ENCODE peak calls at places on chromosomes 1 and 21, in seven cellular contexts. W is AG10803, Q is colonic mucosa, M is astrocyte of the spinal cord, A is foreskin fibroblast, Z is dorsolateral prefrontal cortex, H is stomach. G is an unnamed sample.

GRCh38 chr1:184189361-184189760 is 137.8 kb downstream of the TSEN15 start:
- DNase-seq in Q (no peak), W (peak; percentile 20), M (no peak), H (no peak), Z (no peak), A (no peak), G (no peak)

GRCh38 chr1:204348722-204349121 is 11.0 kb downstream of the PLEKHA6 start:
- DNase-seq in Z (no peak), W (peak; percentile 42), A (peak; percentile 70), H (peak; percentile 54), Q (peak; percentile 84), M (no peak), G (peak; percentile 91)

GRCh38 chr1:234613992-234614584 is 4.1 kb upstream of the IRF2BP2 start:
- DNase-seq in H (no peak), W (peak; percentile 68), M (peak; percentile 44), Z (no peak), Q (no peak), A (peak; percentile 41), G (no peak)

GRCh38 chr1:19569786-19570185 is 74.3 kb upstream of the NBL1 start:
- DNase-seq in Q (no peak), A (no peak), Z (no peak), M (no peak), W (peak; percentile 54), H (no peak), G (no peak)

GRCh38 chr1:178510155-178510554 is 2.8 kb upstream of the TEX35 start:
- DNase-seq in H (no peak), A (no peak), M (no peak), W (no peak), Z (no peak), Q (no peak), G (no peak)

GRCh38 chr1:69976896-69977295 is 228.5 kb downstream of the LRRC40 start:
- DNase-seq in M (peak; percentile 13), Z (no peak), Q (no peak), W (peak; percentile 13), H (no peak), A (peak; percentile 79), G (peak; percentile 7)

GRCh38 chr1:82160036-82160435 is 359.3 kb downstream of the ADGRL2 start:
- DNase-seq in Z (no peak), Q (no peak), H (no peak), A (peak; percentile 41), M (peak; percentile 66), W (no peak), G (no peak)

GRCh38 chr1:61951731-61952585 is 209.7 kb downstream of the PATJ start:
- DNase-seq in Z (no peak), A (no peak), H (no peak), M (peak; percentile 78), W (no peak), Q (no peak), G (peak; percentile 38)

GRCh38 chr1:162070825-162071224 is 1.3 kb downstream of the NOS1AP start:
- DNase-seq in M (no peak), Z (no peak), Q (peak; percentile 42), A (peak; percentile 6), W (no peak), H (no peak), G (no peak)

GRCh38 chr1:36080236-36080635 is 3.7 kb upstream of the TEKT2 start:
- DNase-seq in W (no peak), A (no peak), M (no peak), Z (no peak), H (no peak), Q (no peak), G (no peak)

GRCh38 chr1:24391882-24392603 is 21.5 kb downstream of the STPG1 start:
- DNase-seq in H (peak; percentile 64), A (peak; percentile 65), M (peak; percentile 53), W (peak; percentile 54), Q (peak; percentile 77), Z (peak; percentile 52), G (peak; percentile 48)

GRCh38 chr1:171869097-171869496 is 27.8 kb downstream of the DNM3 start:
- DNase-seq in H (no peak), W (peak; percentile 41), A (peak; percentile 12), Z (no peak), Q (no peak), M (no peak), G (no peak)

GRCh38 chr21:44793269-44794030 is 8.2 kb downstream of the UBE2G2 start:
- DNase-seq in H (peak; percentile 61), W (peak; percentile 52), Z (peak; percentile 62), A (peak; percentile 82), M (peak; percentile 62), Q (peak; percentile 54), G (peak; percentile 40)

GRCh38 chr1:56516539-56517252 is 62.7 kb downstream of the PLPP3 start:
- DNase-seq in M (peak; percentile 63), Q (peak; percentile 74), Z (no peak), H (peak; percentile 37), W (peak; percentile 51), A (peak; percentile 73), G (no peak)

GRCh38 chr1:204692852-204693356 is 7.4 kb upstream of the LRRN2 start:
- DNase-seq in Q (no peak), H (no peak), M (no peak), Z (no peak), A (no peak), W (no peak), G (no peak)

GRCh38 chr1:3809680-3810079 is 13.4 kb upstream of the LRRC47 start:
- DNase-seq in Q (no peak), A (peak; percentile 36), Z (no peak), W (no peak), M (no peak), H (no peak), G (no peak)

GRCh38 chr1:35136780-35137179 is 56.2 kb downstream of the SFPQ start:
- DNase-seq in W (no peak), Q (no peak), H (no peak), M (no peak), A (no peak), Z (no peak), G (no peak)

GRCh38 chr1:55164906-55165305 is 50.3 kb downstream of the USP24 start:
- DNase-seq in A (no peak), H (no peak), Z (no peak), M (no peak), W (no peak), Q (no peak), G (no peak)
- TF ChIP-seq CTCF in A (no peak), H (no peak), Z (no peak), M (no peak), W (no peak), Q (no peak), G (no peak)

GRCh38 chr1:206504363-206504713 is 3.0 kb upstream of the RASSF5 start:
- DNase-seq in M (no peak), H (no peak), Q (no peak), A (no peak), W (no peak), Z (no peak), G (no peak)
- H3K4me3 ChIP-seq in M (no peak overlapping the region), H (no peak overlapping the region), Q (no peak overlapping the region), A (no peak overlapping the region), W (no peak overlapping the region), Z (no peak overlapping the region), G (no peak overlapping the region)

GRCh38 chr21:41600961-41601572 is 93.1 kb upstream of the TMPRSS2 start:
- DNase-seq in W (no peak), Z (no peak), Q (no peak), M (no peak), A (no peak), H (peak; percentile 22), G (no peak)
- TF ChIP-seq CTCF in W (no peak), Z (no peak), Q (no peak), M (no peak), A (no peak), H (no peak), G (no peak)

GRCh38 chr1:236520445-236521005 is 3.3 kb upstream of the LGALS8 start:
- DNase-seq in H (no peak), Z (no peak), M (no peak), Q (no peak), A (no peak), W (no peak), G (no peak)

GRCh38 chr1:236514703-236515442 is 8.9 kb upstream of the LGALS8 start:
- DNase-seq in A (no peak), H (no peak), Q (no peak), Z (no peak), W (no peak), M (no peak), G (no peak)

GRCh38 chr1:236515443-236515958 is 8.3 kb upstream of the LGALS8 start:
- DNase-seq in W (no peak), A (no peak), Z (no peak), M (no peak), H (no peak), Q (no peak), G (no peak)

GRCh38 chr1:236518343-236518742 is 5.4 kb upstream of the LGALS8 start:
- DNase-seq in Q (no peak), A (no peak), W (no peak), Z (no peak), H (no peak), M (no peak), G (no peak)

DNA sequence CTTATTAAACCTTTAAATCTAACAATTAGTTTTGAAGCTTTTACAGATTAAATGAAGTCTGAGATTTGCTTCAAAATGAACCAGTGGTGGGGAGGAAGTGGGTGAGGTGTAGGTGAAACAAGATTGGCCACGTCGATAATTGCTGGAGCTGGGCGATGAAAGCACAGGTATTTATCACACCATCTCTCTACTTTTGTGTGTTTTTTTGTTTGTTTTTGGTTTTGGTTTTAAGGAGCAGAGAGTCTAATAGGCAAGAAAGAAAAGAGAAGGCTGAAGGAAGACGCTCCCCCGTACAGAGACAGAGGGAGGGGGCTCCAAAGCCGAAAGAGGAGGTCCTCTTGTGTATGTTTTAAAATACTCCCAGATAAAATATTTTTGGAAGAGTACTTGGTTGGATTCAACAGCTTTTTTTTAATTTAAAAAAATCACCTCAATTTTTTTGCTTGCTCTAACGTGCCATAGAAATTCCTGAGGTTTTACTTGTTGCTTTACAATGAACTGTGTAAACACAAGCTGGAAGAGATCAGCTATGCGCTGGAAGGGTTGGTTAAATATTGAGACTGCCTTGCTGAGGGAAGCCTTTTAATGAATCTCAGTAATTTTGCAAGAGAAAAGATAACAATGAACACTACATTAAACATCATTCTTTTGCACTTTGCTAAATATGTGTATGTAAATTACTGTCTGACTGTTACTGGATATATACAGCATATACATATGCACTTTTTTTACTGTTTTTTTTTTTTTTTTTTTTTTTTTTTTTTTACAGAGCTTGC is 6.7 kb upstream of the LGALS8 start:
- DNase-seq in H (no peak), A (peak; percentile 71), Z (no peak), M (peak; percentile 75), Q (peak; percentile 24), W (peak; percentile 68), G (no peak)
- H3K4me3 ChIP-seq in H (no peak overlapping the region), A (no peak overlapping the region), Z (no peak overlapping the region), M (no peak overlapping the region), Q (no peak overlapping the region), W (no peak overlapping the region), G (no peak overlapping the region)